ENCODE peak calls at places on chromosomes 2 and 18, in five cellular contexts. F is AG10803, J is RPMI7951, E is breast epithelium, A is iris pigment epithelial cell. V is an unnamed sample.

GRCh38 chr18:34493566-34494358 is 216.3 kb upstream of the DTNA start:
- DNase-seq in F (no peak), J (peak; percentile 1), E (peak; percentile 18), A (peak; percentile 2), V (no peak)

GRCh38 chr2:216888907-216889622 is 29.2 kb upstream of the TNP1 start:
- DNase-seq in F (no peak), J (no peak), E (no peak), A (no peak), V (no peak)

GRCh38 chr2:174765576-174765975 is 1.3 kb upstream of the CHRNA1 start:
- DNase-seq in F (no peak), J (no peak), E (no peak), A (no peak), V (no peak)

GRCh38 chr2:169221745-169222369 is 140.5 kb downstream of the LRP2 start:
- DNase-seq in F (no peak), J (no peak), E (no peak), A (peak; percentile 27), V (peak; percentile 2)

GRCh38 chr2:16608661-16609643 is 56.7 kb downstream of the CYRIA start:
- DNase-seq in F (peak; percentile 73), J (peak; percentile 69), E (peak; percentile 68), A (peak; percentile 80), V (peak; percentile 63)

GRCh38 chr2:28664120-28664842 is 87.3 kb upstream of the PPP1CB start:
- DNase-seq in F (no peak), J (peak; percentile 50), E (peak; percentile 63), A (peak; percentile 57), V (no peak)

GRCh38 chr2:28753043-28753683 is 1.5 kb downstream of the PPP1CB start:
- DNase-seq in F (peak; percentile 66), J (peak; percentile 80), E (peak; percentile 71), A (peak; percentile 83), V (peak; percentile 53)

GRCh38 chr2:179268277-179268935 is 3.8 kb upstream of the SESTD1 start:
- DNase-seq in F (peak; percentile 60), J (peak; percentile 85), E (peak; percentile 69), A (peak; percentile 74), V (peak; percentile 46)

GRCh38 chr2:73685770-73686438 is 43.7 kb upstream of the NAT8 start:
- DNase-seq in F (no peak), J (no peak), E (no peak), A (no peak), V (peak; percentile 2)

GRCh38 chr2:2646312-2647051 is 315.4 kb upstream of the MYT1L start:
- DNase-seq in F (no peak), J (peak; percentile 28), E (no peak), A (no peak), V (no peak)

GRCh38 chr18:23209031-23209430 is 73.7 kb downstream of the CABLES1 start:
- DNase-seq in F (peak; percentile 51), J (peak; percentile 32), E (no peak), A (peak; percentile 74), V (no peak)

GRCh38 chr2:170924969-170925368 is 4.1 kb upstream of the GORASP2 start:
- DNase-seq in F (no peak), J (peak; percentile 11), E (no peak), A (no peak), V (no peak)

GRCh38 chr2:177334940-177335543 is 57.5 kb upstream of the AGPS start:
- DNase-seq in F (peak; percentile 51), J (peak; percentile 53), E (no peak), A (no peak), V (no peak)

GRCh38 chr2:137947714-137948336 is 16.4 kb upstream of the HNMT start:
- DNase-seq in F (peak; percentile 76), J (peak; percentile 64), E (peak; percentile 40), A (peak; percentile 80), V (no peak)

GRCh38 chr2:11775384-11775783 is 29.0 kb downstream of the LPIN1 start:
- DNase-seq in F (peak; percentile 75), J (peak; percentile 41), E (no peak), A (peak; percentile 46), V (no peak)

GRCh38 chr2:241067501-241068135 is 34.5 kb downstream of the MTERF4 start:
- DNase-seq in F (no peak), J (no peak), E (peak; percentile 15), A (no peak), V (no peak)

GRCh38 chr18:8610442-8610801 is 1.2 kb downstream of the RAB12 start:
- DNase-seq in F (peak; percentile 11), J (peak; percentile 21), E (no peak), A (peak; percentile 42), V (no peak)

GRCh38 chr2:143489135-143489534 is 359.9 kb downstream of the ARHGAP15 start:
- DNase-seq in F (peak; percentile 62), J (peak; percentile 45), E (no peak), A (peak; percentile 91), V (peak; percentile 30)